ENCODE peak calls at places on chromosomes 5 and 9, in eight cellular contexts. R, B, K, U, P, F, C and T are unnamed samples.

GRCh38 chr9:9855503-9856078 is 757.2 kb downstream of the PTPRD start:
- DNase-seq in U (no peak), F (no peak), B (no peak), C (no peak), K (no peak), P (no peak), R (peak; percentile 49), T (no peak)

GRCh38 chr9:13759624-13760023 is 480.1 kb upstream of the MPDZ start:
- DNase-seq in U (no peak), C (no peak), B (no peak), R (no peak), K (no peak), P (no peak), F (no peak), T (no peak)

GRCh38 chr9:2337602-2338001 is 284.0 kb upstream of the VLDLR start:
- DNase-seq in B (no peak), C (no peak), F (no peak), U (no peak), R (no peak), P (no peak), K (no peak), T (no peak)

GRCh38 chr9:21968331-21969010 is 25.7 kb downstream of the CDKN2A start:
- DNase-seq in K (no peak), B (no peak), R (peak; percentile 81), C (no peak), U (peak; percentile 33), P (peak; percentile 51), F (no peak), T (no peak)

GRCh38 chr5:151146003-151146524 is 11.5 kb downstream of the ANXA6 start:
- DNase-seq in P (no peak), C (no peak), R (no peak), B (no peak), F (no peak), U (no peak), K (no peak), T (no peak)

GRCh38 chr9:7053903-7054302 is 296.1 kb downstream of the KDM4C start:
- DNase-seq in P (no peak), F (no peak), B (no peak), C (no peak), R (no peak), U (no peak), K (no peak), T (no peak)

GRCh38 chr9:88476491-88477271 is 58.3 kb upstream of the NXNL2 start:
- DNase-seq in R (no peak), C (no peak), F (peak; percentile 77), P (peak; percentile 81), K (peak; percentile 78), B (peak; percentile 6), U (peak; percentile 33), T (peak; percentile 26)

GRCh38 chr9:13862562-13862961 is 451.4 kb downstream of the NFIB start:
- DNase-seq in U (no peak), B (no peak), P (no peak), K (no peak), F (no peak), C (no peak), R (no peak), T (no peak)

GRCh38 chr9:19116391-19116790 is 10.9 kb downstream of the PLIN2 start:
- DNase-seq in U (peak; percentile 65), B (peak; percentile 35), K (peak; percentile 82), F (peak; percentile 40), R (no peak), P (peak; percentile 75), C (no peak), T (no peak)

DNA sequence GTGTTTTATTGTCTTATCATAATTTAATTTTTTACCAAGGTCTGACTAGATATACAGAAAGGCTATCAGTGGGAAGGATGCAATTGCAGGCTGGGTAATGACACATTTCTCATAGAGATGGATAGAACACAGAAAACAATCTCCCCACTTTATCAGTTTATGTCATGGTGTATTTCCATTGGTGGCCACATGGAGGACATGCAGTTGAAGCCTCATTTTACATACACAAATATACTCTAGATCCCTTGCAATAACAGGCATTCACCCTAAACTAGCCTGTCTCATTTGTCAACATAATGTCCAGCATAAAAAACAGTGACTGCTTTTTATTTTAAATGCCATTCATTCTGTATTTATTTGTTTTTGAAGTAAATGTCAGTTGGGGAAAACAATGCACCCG is 526.3 kb downstream of the GABRG2 start:
- DNase-seq in C (no peak), R (no peak), K (no peak), B (peak; percentile 26), P (no peak), F (no peak), U (no peak), T (no peak)
- TF ChIP-seq CTCF in C (peak; percentile 31), R (peak; percentile 71), K (no peak), B (peak; percentile 52), P (no peak), F (peak; percentile 5), U (peak; percentile 32), T (no peak)

GRCh38 chr9:93060746-93061259 is 2.3 kb downstream of the SUSD3 start:
- DNase-seq in U (peak; percentile 62), R (no peak), K (peak; percentile 66), C (no peak), P (no peak), B (peak; percentile 81), F (no peak), T (no peak)
- H3K4me3 ChIP-seq in U (no peak overlapping the region), R (no peak overlapping the region), K (no peak overlapping the region), C (no peak overlapping the region), P (no peak overlapping the region), B (no peak overlapping the region), F (no peak overlapping the region), T (no peak overlapping the region)

GRCh38 chr5:76403713-76403962 is 553 bp downstream of the IQGAP2 start:
- DNase-seq in R (no peak), U (no peak), B (no peak), K (no peak), C (no peak), F (no peak), P (peak; percentile 23), T (no peak)
- TF ChIP-seq CTCF in R (peak; percentile 76), U (no peak), B (no peak), K (no peak), C (peak; percentile 22), F (peak; percentile 31), P (no peak), T (no peak)

GRCh38 chr9:134455951-134456739 is 129.9 kb downstream of the RXRA start:
- DNase-seq in B (peak; percentile 64), U (peak; percentile 99), C (peak; percentile 73), R (no peak), K (peak; percentile 99), P (peak; percentile 98), F (peak; percentile 93), T (peak; percentile 98)
- H3K4me3 ChIP-seq in B (no peak overlapping the region), U (peak overlapping the region; percentile 34), C (peak overlapping the region; percentile 28), R (no peak overlapping the region), K (no peak overlapping the region), P (no peak overlapping the region), F (no peak overlapping the region), T (peak overlapping the region; percentile 28)

DNA sequence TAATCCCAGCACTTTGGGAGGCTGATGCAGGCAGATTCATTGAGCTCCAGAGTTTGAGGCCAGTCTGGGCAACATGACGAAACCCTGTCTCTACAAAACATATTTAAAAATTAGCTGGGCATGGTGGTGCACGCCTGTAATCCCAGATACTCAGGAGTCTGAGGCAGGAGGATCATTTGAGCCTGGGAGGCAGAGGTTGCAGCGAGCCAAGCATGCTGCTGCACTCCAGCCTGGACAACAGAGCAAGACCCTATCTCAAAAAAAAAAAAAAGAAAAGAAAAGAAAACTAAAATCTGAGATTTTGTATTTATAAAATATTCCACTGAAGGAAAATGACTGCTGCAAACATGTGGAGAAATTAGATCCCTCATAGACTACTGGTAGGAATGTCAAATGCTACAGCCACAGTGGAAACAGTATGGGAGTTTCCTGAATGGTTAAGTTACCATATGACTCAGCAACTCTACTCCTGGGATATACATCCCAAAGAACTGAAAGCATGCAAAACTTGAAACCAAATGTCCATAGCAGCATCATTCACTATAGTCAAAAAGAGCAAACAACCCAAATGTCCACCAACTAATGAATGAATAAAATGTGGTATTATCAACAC is 106.1 kb downstream of the UBAP2 start:
- DNase-seq in B (peak; percentile 71), C (no peak), U (peak; percentile 78), K (peak; percentile 75), R (no peak), P (peak; percentile 82), F (peak; percentile 38), T (peak; percentile 75)
- TF ChIP-seq CTCF in B (peak; percentile 35), C (no peak), U (peak; percentile 55), K (peak; percentile 68), R (peak; percentile 26), P (peak; percentile 54), F (peak; percentile 42), T (peak; percentile 39)

GRCh38 chr5:89071101-89071940 is 188.3 kb upstream of the MEF2C start:
- DNase-seq in C (no peak), F (no peak), P (no peak), U (no peak), R (no peak), B (no peak), K (peak; percentile 23), T (no peak)

GRCh38 chr5:89073045-89073444 is 190.1 kb upstream of the MEF2C start:
- DNase-seq in C (no peak), F (no peak), U (no peak), B (no peak), K (no peak), P (no peak), R (no peak), T (no peak)

GRCh38 chr5:89067362-89067761 is 184.4 kb upstream of the MEF2C start:
- DNase-seq in C (no peak), F (no peak), P (no peak), B (no peak), K (no peak), U (no peak), R (no peak), T (no peak)

GRCh38 chr5:89069591-89069990 is 186.6 kb upstream of the MEF2C start:
- DNase-seq in U (no peak), R (no peak), F (no peak), B (no peak), P (no peak), K (no peak), C (no peak), T (no peak)

DNA sequence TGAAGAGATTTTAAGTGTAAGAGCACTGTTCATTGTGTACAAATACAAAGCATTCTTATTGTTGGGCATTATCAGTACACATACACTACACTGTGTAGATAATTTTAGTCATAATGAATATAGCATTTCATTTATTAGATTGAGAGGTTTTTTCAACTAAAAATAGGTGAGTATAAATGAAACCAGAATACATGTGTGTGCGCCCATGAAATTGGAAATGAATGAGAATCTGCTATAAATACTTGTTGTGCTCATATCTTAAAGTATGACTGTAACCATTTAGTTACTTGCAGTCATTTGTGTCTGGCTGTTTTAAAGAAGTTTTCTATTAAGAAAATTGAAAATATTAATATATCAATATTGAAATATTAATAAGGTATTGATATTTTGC is 189.0 kb upstream of the MEF2C start:
- DNase-seq in B (no peak), P (no peak), U (no peak), K (no peak), C (no peak), F (no peak), R (no peak), T (no peak)
- H3K4me3 ChIP-seq in B (no peak overlapping the region), P (no peak overlapping the region), U (no peak overlapping the region), K (no peak overlapping the region), C (no peak overlapping the region), F (no peak overlapping the region), R (no peak overlapping the region), T (no peak overlapping the region)

GRCh38 chr5:11619339-11620028 is 284.8 kb downstream of the CTNND2 start:
- DNase-seq in K (peak; percentile 48), R (no peak), C (no peak), U (no peak), P (peak; percentile 14), B (peak; percentile 59), F (no peak), T (no peak)
- TF ChIP-seq CTCF in K (no peak), R (peak; percentile 51), C (no peak), U (no peak), P (peak; percentile 15), B (peak; percentile 65), F (peak; percentile 42), T (no peak)